ENCODE peak calls at places on chromosomes 11 and 22, in six cellular contexts. One of them, this sample, is unnamed.

GRCh38 chr11:34012734-34013133 is 38.8 kb upstream of the CAPRIN1 start:
- DNase-seq in body of pancreas: no peak
- DNase-seq in neural crest cell: no peak
- DNase-seq in chondrocyte: no peak
- DNase-seq in RWPE1: no peak
- DNase-seq in A549: no peak
- DNase-seq in this sample: no peak

GRCh38 chr11:26621147-26621546 is 49.1 kb upstream of the MUC15 start:
- DNase-seq in chondrocyte: no peak
- DNase-seq in A549: peak; percentile 78
- DNase-seq in RWPE1: peak; percentile 92
- DNase-seq in body of pancreas: no peak
- DNase-seq in neural crest cell: no peak
- DNase-seq in this sample: peak; percentile 73

GRCh38 chr22:35313311-35314121 is 13.8 kb downstream of the TOM1 start:
- DNase-seq in neural crest cell: no peak
- DNase-seq in body of pancreas: peak; percentile 59
- DNase-seq in RWPE1: peak; percentile 11
- DNase-seq in A549: peak; percentile 21
- DNase-seq in chondrocyte: no peak
- DNase-seq in this sample: peak; percentile 96

GRCh38 chr11:125724125-125724524 is 22.0 kb upstream of the PATE1 start:
- DNase-seq in neural crest cell: no peak
- DNase-seq in body of pancreas: no peak
- DNase-seq in RWPE1: no peak
- DNase-seq in A549: no peak
- DNase-seq in chondrocyte: no peak
- DNase-seq in this sample: peak; percentile 15

GRCh38 chr22:42066133-42066761 is 4.4 kb downstream of the NAGA start:
- DNase-seq in body of pancreas: no peak
- DNase-seq in neural crest cell: no peak
- DNase-seq in A549: no peak
- DNase-seq in chondrocyte: peak; percentile 68
- DNase-seq in RWPE1: no peak
- DNase-seq in this sample: no peak

GRCh38 chr11:29527391-29527936 is 489.4 kb downstream of the KCNA4 start:
- DNase-seq in chondrocyte: no peak
- DNase-seq in body of pancreas: peak; percentile 23
- DNase-seq in neural crest cell: no peak
- DNase-seq in A549: peak; percentile 4
- DNase-seq in RWPE1: peak; percentile 49
- DNase-seq in this sample: peak; percentile 3

GRCh38 chr22:18994780-18995711 is 59.0 kb upstream of the PRODH start:
- DNase-seq in body of pancreas: peak; percentile 36
- DNase-seq in chondrocyte: no peak
- DNase-seq in neural crest cell: no peak
- DNase-seq in A549: no peak
- DNase-seq in RWPE1: no peak
- DNase-seq in this sample: no peak

GRCh38 chr11:2777871-2778629 is 78.3 kb upstream of the KCNQ1OT1 start:
- DNase-seq in A549: no peak
- DNase-seq in chondrocyte: peak; percentile 71
- DNase-seq in neural crest cell: peak; percentile 1
- DNase-seq in RWPE1: no peak
- DNase-seq in body of pancreas: peak; percentile 24
- DNase-seq in this sample: no peak

GRCh38 chr11:31968774-31969433 is 122.0 kb upstream of the RCN1 start:
- DNase-seq in body of pancreas: no peak
- DNase-seq in neural crest cell: no peak
- DNase-seq in chondrocyte: no peak
- DNase-seq in A549: no peak
- DNase-seq in RWPE1: no peak
- DNase-seq in this sample: peak; percentile 82

GRCh38 chr11:103013426-103013825 is 57.9 kb upstream of the MMP13 start:
- DNase-seq in RWPE1: no peak
- DNase-seq in A549: no peak
- DNase-seq in chondrocyte: no peak
- DNase-seq in neural crest cell: no peak
- DNase-seq in body of pancreas: no peak
- DNase-seq in this sample: no peak

GRCh38 chr11:9254416-9254815 is 10.7 kb downstream of the DENND5A start:
- DNase-seq in A549: no peak
- DNase-seq in RWPE1: no peak
- DNase-seq in chondrocyte: no peak
- DNase-seq in body of pancreas: no peak
- DNase-seq in neural crest cell: no peak
- DNase-seq in this sample: peak; percentile 28

GRCh38 chr22:37133304-37134018 is 16.3 kb downstream of the IL2RB start:
- DNase-seq in neural crest cell: no peak
- DNase-seq in RWPE1: no peak
- DNase-seq in chondrocyte: no peak
- DNase-seq in A549: no peak
- DNase-seq in body of pancreas: peak; percentile 20
- DNase-seq in this sample: no peak

GRCh38 chr11:133692371-133692770 is 152.9 kb downstream of the SPATA19 start:
- DNase-seq in A549: no peak
- DNase-seq in body of pancreas: no peak
- DNase-seq in neural crest cell: no peak
- DNase-seq in RWPE1: no peak
- DNase-seq in chondrocyte: no peak
- DNase-seq in this sample: no peak

GRCh38 chr11:123308077-123308476 is 113.0 kb upstream of the CLMP start:
- DNase-seq in chondrocyte: no peak
- DNase-seq in body of pancreas: no peak
- DNase-seq in A549: no peak
- DNase-seq in neural crest cell: no peak
- DNase-seq in RWPE1: no peak
- DNase-seq in this sample: peak; percentile 64

GRCh38 chr11:79258606-79259005 is 182.2 kb downstream of the TENM4 start:
- DNase-seq in body of pancreas: no peak
- DNase-seq in RWPE1: no peak
- DNase-seq in chondrocyte: no peak
- DNase-seq in A549: no peak
- DNase-seq in neural crest cell: no peak
- DNase-seq in this sample: no peak

GRCh38 chr11:63404536-63404935 is 35.0 kb downstream of the SLC22A9 start:
- DNase-seq in RWPE1: no peak
- DNase-seq in chondrocyte: no peak
- DNase-seq in body of pancreas: peak; percentile 62
- DNase-seq in A549: no peak
- DNase-seq in neural crest cell: no peak
- DNase-seq in this sample: no peak

GRCh38 chr11:1271002-1271401 is 38.4 kb downstream of the TOLLIP start:
- DNase-seq in body of pancreas: no peak
- DNase-seq in neural crest cell: no peak
- DNase-seq in RWPE1: no peak
- DNase-seq in A549: no peak
- DNase-seq in chondrocyte: no peak
- DNase-seq in this sample: no peak

GRCh38 chr11:120710354-120711187 is 199.0 kb downstream of the GRIK4 start:
- DNase-seq in RWPE1: peak; percentile 85
- DNase-seq in neural crest cell: peak; percentile 78
- DNase-seq in body of pancreas: peak; percentile 27
- DNase-seq in A549: peak; percentile 4
- DNase-seq in chondrocyte: no peak
- DNase-seq in this sample: peak; percentile 84

GRCh38 chr11:126834149-126834548 is 166.4 kb downstream of the KIRREL3 start:
- DNase-seq in chondrocyte: no peak
- DNase-seq in neural crest cell: no peak
- DNase-seq in body of pancreas: no peak
- DNase-seq in A549: no peak
- DNase-seq in RWPE1: no peak
- DNase-seq in this sample: peak; percentile 89

GRCh38 chr11:15651033-15651432 is 536.3 kb downstream of the INSC start:
- DNase-seq in chondrocyte: no peak
- DNase-seq in neural crest cell: no peak
- DNase-seq in RWPE1: no peak
- DNase-seq in body of pancreas: no peak
- DNase-seq in A549: no peak
- DNase-seq in this sample: no peak

DNA sequence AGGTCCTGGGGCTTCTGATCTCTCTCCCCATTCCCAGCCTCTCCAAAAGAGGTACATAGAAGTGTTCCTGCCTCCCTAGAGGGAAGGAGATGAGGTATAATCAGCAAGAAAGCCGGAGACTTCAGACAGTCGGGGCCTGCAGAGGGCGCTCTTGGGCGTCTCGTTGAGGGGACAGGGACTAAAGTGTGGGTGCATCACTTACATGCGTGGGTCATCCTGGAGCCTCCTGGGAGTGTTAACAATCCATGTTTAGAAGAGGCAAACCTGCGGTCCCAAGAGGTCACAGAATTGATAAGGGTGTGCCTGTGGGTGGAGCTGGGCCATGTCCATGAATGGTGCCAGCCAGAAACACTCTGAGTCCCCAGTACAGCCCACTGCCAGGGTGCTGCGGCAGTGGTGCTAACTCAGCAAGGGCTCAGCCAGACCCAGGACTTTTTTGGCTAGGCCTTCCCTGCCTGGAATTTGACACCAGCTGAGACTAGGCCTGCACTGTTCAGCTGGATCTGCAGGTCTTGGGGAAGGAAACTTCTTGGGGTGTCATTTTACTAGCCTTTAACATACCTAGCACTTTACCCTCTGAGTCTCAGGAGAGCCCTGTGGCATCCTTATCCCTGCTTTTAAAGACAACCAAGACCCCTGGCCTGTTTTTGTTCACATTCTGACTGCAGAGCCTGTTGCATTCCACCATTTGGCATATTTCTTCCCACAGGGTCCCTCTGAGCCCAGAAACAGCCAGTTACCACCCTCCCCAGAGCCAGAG is 5.5 kb downstream of the YDJC start:
- DNase-seq in body of pancreas: no peak
- DNase-seq in A549: no peak
- DNase-seq in chondrocyte: no peak
- DNase-seq in neural crest cell: peak; percentile 33
- DNase-seq in RWPE1: no peak
- DNase-seq in this sample: no peak
- TF ChIP-seq CTCF in body of pancreas: no peak
- TF ChIP-seq CTCF in A549: peak; percentile 52
- TF ChIP-seq CTCF in chondrocyte: peak; percentile 76
- TF ChIP-seq CTCF in neural crest cell: peak; percentile 55
- TF ChIP-seq CTCF in RWPE1: peak; percentile 49
- TF ChIP-seq CTCF in this sample: peak; percentile 78

DNA sequence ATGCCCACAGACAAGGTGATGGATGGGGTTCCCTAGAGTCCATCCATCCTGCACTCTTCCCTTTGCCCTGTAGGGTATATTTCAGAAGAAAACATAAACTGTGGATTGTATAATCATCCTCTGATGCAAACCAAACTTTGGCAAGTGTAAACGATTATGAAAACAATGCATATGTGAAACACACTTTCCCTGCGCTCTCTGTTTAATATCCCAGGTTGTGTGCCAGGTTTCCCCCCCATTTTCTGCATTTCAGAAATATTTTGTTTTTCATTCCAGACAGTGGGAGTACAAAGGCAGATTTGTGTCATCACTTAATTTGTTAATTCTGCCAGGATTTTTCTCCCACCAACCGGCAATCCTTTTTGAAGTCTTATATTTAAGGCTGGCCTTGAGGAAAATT is 110.0 kb downstream of the LDLRAD3 start:
- DNase-seq in body of pancreas: no peak
- DNase-seq in RWPE1: no peak
- DNase-seq in neural crest cell: no peak
- DNase-seq in chondrocyte: no peak
- DNase-seq in A549: no peak
- DNase-seq in this sample: no peak
- TF ChIP-seq CTCF in body of pancreas: no peak
- TF ChIP-seq CTCF in RWPE1: no peak
- TF ChIP-seq CTCF in neural crest cell: no peak
- TF ChIP-seq CTCF in chondrocyte: no peak
- TF ChIP-seq CTCF in A549: no peak
- TF ChIP-seq CTCF in this sample: peak; percentile 13

GRCh38 chr11:5610446-5610845 is 14.0 kb downstream of the TRIM6 start:
- DNase-seq in neural crest cell: no peak
- DNase-seq in A549: no peak
- DNase-seq in chondrocyte: no peak
- DNase-seq in RWPE1: no peak
- DNase-seq in body of pancreas: no peak
- DNase-seq in this sample: no peak

GRCh38 chr11:5608778-5609177 is 12.3 kb downstream of the TRIM6 start:
- DNase-seq in chondrocyte: no peak
- DNase-seq in A549: no peak
- DNase-seq in body of pancreas: no peak
- DNase-seq in neural crest cell: no peak
- DNase-seq in RWPE1: no peak
- DNase-seq in this sample: no peak

GRCh38 chr11:5605849-5606248 is 9.4 kb downstream of the TRIM6 start:
- DNase-seq in neural crest cell: no peak
- DNase-seq in chondrocyte: no peak
- DNase-seq in A549: no peak
- DNase-seq in RWPE1: peak; percentile 56
- DNase-seq in body of pancreas: no peak
- DNase-seq in this sample: peak; percentile 96

GRCh38 chr11:5611627-5612026 is 13.2 kb upstream of the TRIM34 start:
- DNase-seq in body of pancreas: no peak
- DNase-seq in neural crest cell: no peak
- DNase-seq in RWPE1: no peak
- DNase-seq in chondrocyte: no peak
- DNase-seq in A549: no peak
- DNase-seq in this sample: no peak
- TF ChIP-seq CTCF in body of pancreas: no peak
- TF ChIP-seq CTCF in neural crest cell: no peak
- TF ChIP-seq CTCF in RWPE1: no peak
- TF ChIP-seq CTCF in chondrocyte: no peak
- TF ChIP-seq CTCF in A549: peak; percentile 38
- TF ChIP-seq CTCF in this sample: peak; percentile 47

DNA sequence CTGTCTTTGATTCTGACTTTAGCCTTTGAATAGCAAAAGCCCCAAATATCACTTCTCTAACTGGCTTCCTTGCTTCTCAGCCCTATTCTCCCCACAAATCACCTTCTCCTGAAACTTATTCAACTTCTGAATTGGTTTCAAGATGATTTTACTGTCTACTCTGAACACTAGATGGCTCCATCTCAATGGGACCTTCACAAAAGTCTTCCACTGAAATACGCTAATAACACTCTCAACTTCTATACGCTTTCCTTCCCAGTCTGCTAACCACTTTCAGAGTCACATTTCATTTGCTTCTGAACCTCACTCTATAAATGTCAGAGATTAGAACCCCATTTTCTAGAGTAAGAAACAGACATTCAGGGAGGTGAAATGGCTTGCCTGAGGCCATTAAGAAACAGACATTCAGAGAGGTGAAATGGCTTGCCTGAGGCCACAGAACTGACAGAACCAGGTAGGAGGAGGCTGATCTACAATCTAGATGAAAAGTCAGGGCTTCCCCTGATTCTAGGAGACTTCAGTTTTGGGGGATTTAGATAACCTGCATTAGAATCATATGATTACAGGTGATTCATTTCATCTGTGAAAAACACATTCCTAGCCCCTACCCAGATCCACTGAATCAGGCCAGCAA is 20.6 kb downstream of the MORC2 start:
- DNase-seq in A549: no peak
- DNase-seq in chondrocyte: no peak
- DNase-seq in neural crest cell: no peak
- DNase-seq in body of pancreas: no peak
- DNase-seq in RWPE1: peak; percentile 13
- DNase-seq in this sample: peak; percentile 58
- TF ChIP-seq CTCF in A549: peak; percentile 59
- TF ChIP-seq CTCF in chondrocyte: peak; percentile 83
- TF ChIP-seq CTCF in neural crest cell: peak; percentile 70
- TF ChIP-seq CTCF in body of pancreas: peak; percentile 71
- TF ChIP-seq CTCF in RWPE1: peak; percentile 49
- TF ChIP-seq CTCF in this sample: peak; percentile 77

GRCh38 chr22:31241936-31242335 is 29.8 kb downstream of the LIMK2 start:
- DNase-seq in A549: no peak
- DNase-seq in RWPE1: no peak
- DNase-seq in neural crest cell: no peak
- DNase-seq in body of pancreas: no peak
- DNase-seq in chondrocyte: no peak
- DNase-seq in this sample: peak; percentile 76
- TF ChIP-seq CTCF in A549: no peak
- TF ChIP-seq CTCF in RWPE1: no peak
- TF ChIP-seq CTCF in neural crest cell: no peak
- TF ChIP-seq CTCF in body of pancreas: peak; percentile 23
- TF ChIP-seq CTCF in chondrocyte: peak; percentile 58
- TF ChIP-seq CTCF in this sample: peak; percentile 51